ENCODE peak calls at places on chromosomes 5 and 9, in nine cellular contexts. D, O, Z, B, M, P, V, U and S are unnamed samples.

GRCh38 chr9:100730126-100730525 is 152.2 kb downstream of the CAVIN4 start:
- DNase-seq in D (no peak), O (no peak), Z (no peak), B (no peak), M (no peak), P (no peak), V (no peak), U (no peak), S (no peak)

GRCh38 chr9:135240871-135241311 is 153.4 kb downstream of the OLFM1 start:
- DNase-seq in D (no peak), O (no peak), Z (no peak), B (no peak), M (no peak), P (no peak), V (no peak), U (no peak), S (no peak)

GRCh38 chr9:36592801-36593583 is 20.3 kb downstream of the MELK start:
- DNase-seq in D (no peak), O (no peak), Z (peak; percentile 24), B (no peak), M (no peak), P (no peak), V (no peak), U (no peak), S (no peak)

GRCh38 chr5:56356121-56356875 is 123.2 kb upstream of the ANKRD55 start:
- DNase-seq in D (no peak), O (no peak), Z (peak; percentile 14), B (no peak), M (peak; percentile 24), P (no peak), V (no peak), U (no peak), S (no peak)

GRCh38 chr5:126600631-126601511 is at the start of gene PHAX:
- DNase-seq in D (peak; percentile 87), O (peak; percentile 56), Z (peak; percentile 76), B (peak; percentile 78), M (peak; percentile 79), P (peak; percentile 79), V (peak; percentile 36), U (peak; percentile 85), S (no peak)

GRCh38 chr5:132392978-132393825 is 23.7 kb downstream of the SLC22A5 start:
- DNase-seq in D (no peak), O (no peak), Z (no peak), B (no peak), M (no peak), P (no peak), V (no peak), U (no peak), S (no peak)

GRCh38 chr9:14380061-14380836 is 66.3 kb upstream of the NFIB start:
- DNase-seq in D (no peak), O (no peak), Z (no peak), B (no peak), M (no peak), P (no peak), V (no peak), U (no peak), S (no peak)

GRCh38 chr5:95070453-95070852 is 214.4 kb downstream of the MCTP1 start:
- DNase-seq in D (no peak), O (no peak), Z (no peak), B (no peak), M (no peak), P (no peak), V (no peak), U (no peak), S (no peak)

GRCh38 chr9:133224762-133225161 is 15.7 kb upstream of the OBP2B start:
- DNase-seq in D (no peak), O (no peak), Z (no peak), B (no peak), M (no peak), P (no peak), V (no peak), U (no peak), S (no peak)

GRCh38 chr9:4206718-4207117 is 93.2 kb downstream of the GLIS3 start:
- DNase-seq in D (peak; percentile 88), O (no peak), Z (no peak), B (peak; percentile 85), M (no peak), P (peak; percentile 40), V (no peak), U (no peak), S (no peak)

GRCh38 chr5:159504857-159505304 is 174.6 kb upstream of the IL12B start:
- DNase-seq in D (peak; percentile 84), O (peak; percentile 26), Z (peak; percentile 78), B (peak; percentile 74), M (peak; percentile 57), P (peak; percentile 48), V (no peak), U (peak; percentile 24), S (no peak)

GRCh38 chr5:63719147-63719546 is 243.1 kb downstream of the HTR1A start:
- DNase-seq in D (no peak), O (no peak), Z (no peak), B (no peak), M (no peak), P (no peak), V (no peak), U (no peak), S (no peak)

GRCh38 chr9:124342946-124343485 is 72.2 kb downstream of the PSMB7 start:
- DNase-seq in D (peak; percentile 84), O (peak; percentile 18), Z (peak; percentile 94), B (peak; percentile 93), M (peak; percentile 80), P (peak; percentile 76), V (no peak), U (peak; percentile 45), S (no peak)

GRCh38 chr5:96157841-96158291 is 196.2 kb upstream of the ELL2 start:
- DNase-seq in D (no peak), O (no peak), Z (no peak), B (no peak), M (peak; percentile 58), P (no peak), V (no peak), U (no peak), S (no peak)

GRCh38 chr9:84239341-84239740 is 101.2 kb downstream of the SLC28A3 start:
- DNase-seq in D (peak; percentile 80), O (no peak), Z (peak; percentile 13), B (no peak), M (peak; percentile 4), P (no peak), V (no peak), U (no peak), S (no peak)

GRCh38 chr9:84238652-84239051 is 101.9 kb downstream of the SLC28A3 start:
- DNase-seq in D (peak; percentile 10), O (no peak), Z (no peak), B (peak; percentile 6), M (peak; percentile 15), P (no peak), V (no peak), U (no peak), S (no peak)

DNA sequence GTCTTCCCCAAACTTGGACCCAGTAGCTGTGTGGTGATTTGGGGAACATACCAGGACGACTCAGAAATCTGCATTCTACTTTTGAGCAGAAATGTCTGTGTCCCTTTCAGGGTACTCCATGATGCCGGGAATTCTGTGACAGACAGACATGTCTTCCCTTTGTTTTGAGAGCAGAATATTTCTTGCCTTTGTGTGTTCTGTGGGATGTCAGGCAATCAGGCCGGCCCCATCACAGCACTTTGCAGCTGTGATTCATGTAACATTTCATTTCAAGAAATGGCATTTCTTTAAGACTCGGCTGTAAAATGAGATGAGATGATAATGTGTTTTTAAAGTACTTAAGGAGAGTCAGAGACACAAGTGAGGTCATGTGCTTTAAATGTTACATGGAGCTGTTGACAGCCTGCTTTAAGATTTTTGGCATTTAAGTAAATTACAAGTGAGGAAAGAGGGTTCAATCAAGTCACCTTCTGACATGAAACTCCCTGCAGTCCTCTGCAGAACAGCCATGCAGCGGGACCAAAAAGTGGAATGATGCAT is 98.7 kb downstream of the SLC28A3 start:
- DNase-seq in D (peak; percentile 9), O (no peak), Z (no peak), B (no peak), M (no peak), P (no peak), V (no peak), U (no peak), S (no peak)
- H3K4me3 ChIP-seq in D (no peak overlapping the region), O (no peak overlapping the region), Z (no peak overlapping the region), B (no peak overlapping the region), M (no peak overlapping the region), P (no peak overlapping the region), V (no peak overlapping the region), U (no peak overlapping the region), S (no peak overlapping the region)

GRCh38 chr5:115295775-115296129 is 702 bp downstream of the CCDC112 start:
- DNase-seq in D (no peak), O (no peak), Z (no peak), B (no peak), M (no peak), P (no peak), V (no peak), U (peak; percentile 29), S (no peak)
- H3K27ac ChIP-seq in D (no peak overlapping the region), O (peak overlapping the region; percentile 76), Z (no peak overlapping the region), B (peak overlapping the region; percentile 14), M (peak overlapping the region; percentile 40), P (peak overlapping the region; percentile 39), V (peak overlapping the region; percentile 72), U (peak overlapping the region; percentile 83), S (no peak overlapping the region)

GRCh38 chr5:138517437-138517836 is 25.6 kb downstream of the ETF1 start:
- DNase-seq in D (no peak), O (no peak), Z (no peak), B (no peak), M (no peak), P (no peak), V (no peak), U (no peak), S (no peak)
- H3K36me3 ChIP-seq in D (peaks cover 46% of the 10 kb centered on the region), O (peaks cover 2% of the 10 kb centered on the region), Z (peaks cover 41% of the 10 kb centered on the region), B (peaks cover 15% of the 10 kb centered on the region), M (peaks cover 34% of the 10 kb centered on the region), P (no peaks in the 10 kb centered on the region), V (peaks cover 26% of the 10 kb centered on the region), U (peaks cover 5% of the 10 kb centered on the region), S (peaks cover 13% of the 10 kb centered on the region)

GRCh38 chr9:86638109-86638508 is 283.9 kb upstream of the TUT7 start:
- DNase-seq in D (no peak), O (no peak), Z (no peak), B (no peak), M (no peak), P (no peak), V (no peak), U (no peak), S (no peak)

GRCh38 chr9:86636614-86637013 is 282.4 kb upstream of the TUT7 start:
- DNase-seq in D (peak; percentile 50), O (no peak), Z (no peak), B (no peak), M (no peak), P (peak; percentile 32), V (no peak), U (no peak), S (no peak)

GRCh38 chr9:86639899-86640379 is 285.7 kb upstream of the TUT7 start:
- DNase-seq in D (no peak), O (no peak), Z (no peak), B (no peak), M (no peak), P (no peak), V (no peak), U (no peak), S (no peak)

GRCh38 chr9:86637515-86637914 is 283.3 kb upstream of the TUT7 start:
- DNase-seq in D (peak; percentile 76), O (no peak), Z (peak; percentile 39), B (peak; percentile 65), M (no peak), P (peak; percentile 45), V (no peak), U (no peak), S (peak; percentile 70)

DNA sequence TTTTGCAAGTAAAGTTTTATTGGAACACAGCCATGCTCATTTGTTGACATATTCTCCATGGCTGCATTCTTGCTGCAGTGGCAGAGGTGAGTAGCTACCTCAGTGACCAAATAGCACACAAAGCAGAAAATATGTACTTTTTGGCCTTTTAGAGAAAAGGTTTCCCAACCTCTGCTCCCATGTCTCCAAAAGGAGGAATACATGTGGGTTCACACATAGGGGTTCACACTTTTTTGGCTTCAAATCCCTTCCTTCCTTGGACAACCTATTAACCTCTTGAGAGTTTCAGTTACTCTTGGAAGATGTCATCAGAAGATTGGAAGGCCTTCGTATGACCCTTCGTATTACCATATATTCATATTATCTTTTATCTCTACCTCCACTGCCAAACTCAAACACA is 285.1 kb upstream of the TUT7 start:
- DNase-seq in D (no peak), O (no peak), Z (no peak), B (no peak), M (no peak), P (no peak), V (no peak), U (no peak), S (no peak)
- H3K4me3 ChIP-seq in D (no peak overlapping the region), O (no peak overlapping the region), Z (no peak overlapping the region), B (no peak overlapping the region), M (no peak overlapping the region), P (no peak overlapping the region), V (no peak overlapping the region), U (no peak overlapping the region), S (no peak overlapping the region)